ENCODE peak calls at places on chromosomes 12 and 14, in six cellular contexts. Z, I, V, L, F and M are unnamed samples. For H3K9me3, the result is how much of the 10 kb centered on the place peaks cover.

GRCh38 chr12:75345531-75345930 is 11.1 kb downstream of the GLIPR1L1 start:
- DNase-seq in Z (no peak), I (peak), V (no peak), L (no peak), F (no peak), M (no peak)

GRCh38 chr12:53725824-53726223 is 1.4 kb downstream of the CALCOCO1 start:
- DNase-seq in Z (no peak), I (peak), V (no peak), L (no peak), F (no peak), M (no peak)

GRCh38 chr12:41724216-41724615 is 420.5 kb downstream of the GXYLT1 start:
- DNase-seq in Z (no peak), I (no peak), V (no peak), L (no peak), F (no peak), M (no peak)

GRCh38 chr12:28367326-28367725 is 177.1 kb downstream of the CCDC91 start:
- DNase-seq in Z (no peak), I (no peak), V (no peak), L (no peak), F (no peak), M (no peak)

GRCh38 chr12:47155457-47156166 is 75.9 kb upstream of the AMIGO2 start:
- DNase-seq in Z (no peak), I (peak), V (no peak), L (no peak), F (no peak), M (peak)

GRCh38 chr14:56858422-56858821 is 48.1 kb upstream of the OTX2 start:
- DNase-seq in Z (no peak), I (no peak), V (no peak), L (no peak), F (no peak), M (no peak)

GRCh38 chr14:67569651-67570290 is 30.3 kb downstream of the PIGH start:
- DNase-seq in Z (no peak), I (no peak), V (no peak), L (no peak), F (no peak), M (no peak)

GRCh38 chr12:57808351-57808750 is 10.2 kb downstream of the AVIL start:
- DNase-seq in Z (no peak), I (no peak), V (no peak), L (no peak), F (no peak), M (no peak)

GRCh38 chr12:81727387-81727786 is 31.8 kb downstream of the PPFIA2 start:
- DNase-seq in Z (no peak), I (no peak), V (no peak), L (no peak), F (no peak), M (no peak)

GRCh38 chr12:116860281-116860680 is 21.0 kb downstream of the HRK start:
- DNase-seq in Z (no peak), I (no peak), V (no peak), L (no peak), F (no peak), M (no peak)

GRCh38 chr14:23609001-23609400 is 27.2 kb upstream of the DHRS2 start:
- DNase-seq in Z (no peak), I (no peak), V (no peak), L (no peak), F (no peak), M (no peak)
- H3K14ac ChIP-seq in Z (no peak), I (no peak), V (no peak), L (no peak), F (no peak), M (no peak)

DNA sequence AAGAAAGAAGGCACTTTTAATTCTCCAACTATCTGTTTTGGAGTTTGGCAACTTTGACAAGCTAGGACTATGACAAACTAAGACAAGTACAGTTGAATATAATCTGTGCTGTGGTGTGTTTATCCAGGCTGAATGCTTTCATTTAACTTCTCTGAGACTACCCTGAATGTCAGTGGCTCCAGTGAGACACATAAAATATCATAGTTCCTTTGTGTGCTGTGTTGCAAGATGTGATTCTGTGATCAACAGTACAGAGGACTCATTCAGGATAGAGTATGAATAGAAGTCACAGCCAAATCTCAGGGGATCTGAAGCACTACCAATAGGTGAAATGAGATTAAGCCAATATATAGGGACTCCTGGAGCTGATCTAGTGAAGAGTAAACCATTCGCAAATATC is 876.9 kb upstream of the FBXO33 start:
- DNase-seq in Z (no peak), I (no peak), V (no peak), L (no peak), F (no peak), M (no peak)
- H3K9me3 ChIP-seq in Z (under half), I (under half), V (under half), L (under half), F (under half), M (under half)

GRCh38 chr14:26218858-26219257 is 379.0 kb downstream of the NOVA1 start:
- DNase-seq in Z (no peak), I (no peak), V (no peak), L (no peak), F (no peak), M (no peak)
- H3K14ac ChIP-seq in Z (no peak), I (no peak), V (no peak), L (no peak), F (no peak), M (no peak)

GRCh38 chr14:104168603-104169002 is 30.2 kb downstream of the KIF26A start:
- DNase-seq in Z (no peak), I (no peak), V (no peak), L (no peak), F (no peak), M (no peak)
- H3K9me3 ChIP-seq in Z (under half), I (under half), V (under half), L (under half), F (under half), M (under half)

DNA sequence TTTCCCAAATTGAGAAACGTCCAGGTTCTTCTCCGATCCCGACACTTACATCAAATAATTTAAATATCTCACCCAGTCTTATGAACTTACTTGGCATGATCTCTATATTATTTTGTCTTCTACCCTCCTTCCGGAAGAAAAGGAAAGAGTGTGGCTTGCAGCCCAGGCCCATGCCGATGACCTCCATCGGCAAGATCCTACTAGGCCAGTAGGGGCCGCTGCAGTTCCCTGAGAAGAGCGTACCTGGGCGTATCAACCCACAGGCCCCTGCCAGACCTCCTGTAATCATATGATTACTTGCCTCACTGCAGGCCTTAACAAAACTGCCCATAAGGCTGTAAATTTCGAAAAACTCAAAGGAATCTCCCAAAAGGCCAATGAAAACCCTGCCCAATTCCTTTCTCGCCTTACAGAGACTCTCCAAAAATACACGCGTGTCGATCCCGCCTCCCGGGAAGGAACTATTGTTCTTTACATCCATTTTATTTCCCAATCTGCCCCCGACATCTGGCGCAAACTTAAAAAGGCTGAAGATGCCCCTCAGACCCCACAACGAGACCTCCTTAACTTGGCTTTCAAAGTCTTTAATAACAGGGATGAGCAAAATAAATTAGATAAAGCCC is 69.6 kb downstream of the MOK start:
- DNase-seq in Z (peak), I (peak), V (peak), L (peak), F (peak), M (peak)
- H3K14ac ChIP-seq in Z (no peak), I (peak), V (no peak), L (no peak), F (no peak), M (no peak)

DNA sequence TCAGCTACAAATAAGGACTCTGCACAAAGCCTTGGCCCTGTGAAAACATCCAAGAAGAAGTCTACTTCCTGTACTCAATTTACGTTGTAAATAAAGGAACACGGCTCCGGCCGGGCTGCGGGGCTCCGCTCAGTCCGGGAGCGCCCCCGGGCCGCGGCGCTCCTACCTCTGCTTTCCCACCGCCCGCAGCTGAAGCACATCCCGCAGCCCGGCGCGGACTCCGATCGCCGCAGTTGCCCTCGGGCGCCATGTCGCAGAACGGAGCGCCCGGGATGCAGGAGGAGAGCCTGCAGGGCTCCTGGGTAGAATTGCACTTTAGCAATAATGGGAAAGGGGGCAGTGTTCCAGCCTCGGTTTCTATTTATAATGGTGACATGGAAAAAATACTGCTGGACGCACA is 502.3 kb upstream of the FOXG1 start:
- DNase-seq in Z (no peak), I (no peak), V (no peak), L (no peak), F (no peak), M (no peak)
- H3K9me3 ChIP-seq in Z (under half), I (under half), V (under half), L (under half), F (under half), M (under half)

DNA sequence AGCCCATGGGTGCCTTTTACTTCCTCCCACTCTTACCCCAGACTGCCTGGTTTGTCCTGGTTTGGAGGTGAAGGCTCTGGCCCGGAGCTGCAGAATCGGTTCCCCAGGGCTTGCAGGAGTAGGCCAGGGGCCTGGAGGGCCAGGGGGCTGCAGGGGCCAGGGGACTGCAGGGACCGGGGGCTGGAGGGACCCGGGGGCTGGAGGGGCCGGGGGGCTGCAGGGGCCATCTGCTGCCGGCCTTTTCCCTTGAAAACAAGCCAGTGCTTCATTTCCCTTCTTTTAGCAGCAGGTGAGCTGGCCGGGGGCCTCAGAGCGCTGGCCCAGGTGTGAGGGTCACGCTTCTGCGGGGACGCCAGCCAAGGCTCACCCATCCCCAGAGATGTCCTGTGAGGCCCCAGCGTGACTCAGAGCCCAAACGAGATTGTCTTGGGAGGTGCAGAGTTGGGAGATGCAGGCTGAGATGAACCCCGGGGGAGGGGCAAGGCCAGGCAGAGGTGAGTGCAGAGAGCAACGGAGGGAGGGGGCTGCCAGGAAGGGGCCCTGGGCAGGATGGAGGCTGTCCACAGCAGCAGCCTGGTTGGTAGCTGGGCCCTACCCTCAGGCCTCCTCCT is 154.9 kb downstream of the KIF26A start:
- DNase-seq in Z (no peak), I (no peak), V (peak), L (no peak), F (no peak), M (no peak)
- H3K14ac ChIP-seq in Z (no peak), I (no peak), V (peak), L (no peak), F (peak), M (no peak)

DNA sequence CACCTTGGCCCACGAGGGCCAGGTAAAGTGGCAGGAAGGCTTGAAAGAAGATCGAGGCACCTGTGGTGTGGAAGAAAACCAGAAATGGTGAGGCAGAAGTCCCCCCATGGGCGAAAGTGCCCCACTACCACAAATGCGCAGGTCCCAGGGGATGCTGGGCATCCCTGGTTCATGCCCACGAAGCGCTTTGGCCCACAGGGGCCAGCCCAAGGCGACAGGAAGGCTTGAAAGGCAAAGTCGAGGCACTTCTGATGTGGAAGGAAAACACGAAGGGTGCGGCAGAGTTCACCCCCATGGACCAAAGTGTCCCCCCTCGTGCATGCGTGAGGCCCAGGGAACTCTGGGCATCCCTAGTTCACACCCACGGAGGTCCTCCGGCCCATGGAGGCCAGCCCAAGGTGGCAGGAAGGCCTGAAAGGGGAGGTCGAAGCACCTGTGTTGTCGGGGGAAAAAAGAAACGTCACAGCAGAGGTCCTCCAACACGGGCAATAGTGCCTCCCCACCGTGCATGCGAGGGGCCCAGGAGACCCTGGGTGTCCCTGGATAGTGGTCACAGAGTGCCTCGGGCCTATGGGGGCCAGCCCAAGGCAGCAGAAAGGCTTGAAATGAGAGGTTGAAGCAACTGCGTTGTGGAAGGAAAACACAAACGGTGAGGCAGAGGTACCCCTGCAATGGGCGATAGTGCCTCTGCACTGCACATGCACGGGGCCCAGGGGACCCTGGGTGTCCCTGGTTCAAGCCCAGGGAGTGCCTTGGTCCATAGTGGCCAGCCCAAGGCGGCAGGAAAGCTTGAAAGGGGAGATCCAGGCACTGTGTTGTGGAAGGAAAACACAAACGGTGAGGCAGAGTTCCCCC is 373.9 kb downstream of the ALG10 start:
- DNase-seq in Z (no peak), I (no peak), V (peak), L (no peak), F (no peak), M (no peak)
- H3K9me3 ChIP-seq in Z (half or more), I (half or more), V (half or more), L (half or more), F (half or more), M (under half)

GRCh38 chr14:49870908-49871307 is 18.3 kb upstream of the NEMF start:
- DNase-seq in Z (no peak), I (no peak), V (no peak), L (no peak), F (no peak), M (no peak)
- H3K14ac ChIP-seq in Z (no peak), I (no peak), V (no peak), L (no peak), F (no peak), M (no peak)